ENCODE peak calls at places on chromosomes 6 and 20, in six cellular contexts. Z is NCI-H1694 treated with DMSO at 0.1 percent for 48 hours, T is NCI-H2029 treated with DMSO at 0.1 percent for 48 hours, N is left ventricle myocardium inferior, K is GM12891, D is cerebellum. R is an unnamed sample.

GRCh38 chr20:13649548-13649947 is 10.8 kb upstream of the TASP1 start:
- DNase-seq in Z (peak; percentile 17), T (no peak), N (peak; percentile 74), K (no peak), D (no peak), R (no peak)

GRCh38 chr20:48607544-48607865 is 220.3 kb downstream of the PREX1 start:
- DNase-seq in Z (no peak), T (no peak), N (no peak), K (no peak), D (no peak), R (no peak)

GRCh38 chr6:107977283-107977682 is 19.3 kb upstream of the SEC63 start:
- DNase-seq in Z (peak; percentile 44), T (no peak), N (no peak), K (no peak), D (peak; percentile 53), R (no peak)

GRCh38 chr6:133099573-133099972 is 141.6 kb upstream of the EYA4 start:
- DNase-seq in Z (no peak), T (no peak), N (no peak), K (no peak), D (no peak), R (no peak)

GRCh38 chr20:40336530-40336929 is 352.5 kb downstream of the MAFB start:
- DNase-seq in Z (no peak), T (no peak), N (no peak), K (no peak), D (no peak), R (no peak)

GRCh38 chr6:142478117-142478516 is 176.3 kb downstream of the ADGRG6 start:
- DNase-seq in Z (no peak), T (no peak), N (no peak), K (no peak), D (no peak), R (peak; percentile 22)

GRCh38 chr20:48723308-48724264 is 104.2 kb downstream of the PREX1 start:
- DNase-seq in Z (no peak), T (no peak), N (no peak), K (no peak), D (no peak), R (no peak)

GRCh38 chr6:75167426-75167825 is 38.4 kb downstream of the COL12A1 start:
- DNase-seq in Z (no peak), T (no peak), N (no peak), K (no peak), D (no peak), R (no peak)

R was measured in iPS-NIHi11.